ENCODE peak calls at places on chromosome 1, in four cellular contexts. A is nucleus accumbens; Z is WERI-Rb-1; B is stimulated activated CD4-positive, alpha-beta T cell treated with anti-CD3 and anti-CD28 coated beads, Interleukin-2, amount 100 ng/mL, for 24 hours. I is an unnamed sample.

GRCh38 chr1:42259059-42259738 is 75.8 kb downstream of the FOXJ3 start:
- DNase-seq in A (peak), Z (no peak), B (no peak), I (peak)

GRCh38 chr1:7121622-7121988 is 336.4 kb downstream of the CAMTA1 start:
- DNase-seq in A (peak), Z (no peak), B (no peak), I (peak)

GRCh38 chr1:21869620-21870121 is 57.6 kb downstream of the LDLRAD2 start:
- DNase-seq in A (peak), Z (no peak), B (no peak), I (peak)

GRCh38 chr1:98403981-98404380 is 257.5 kb upstream of the SNX7 start:
- DNase-seq in A (no peak), Z (no peak), B (no peak), I (no peak)

GRCh38 chr1:208162903-208163302 is 81.3 kb downstream of the PLXNA2 start:
- DNase-seq in A (no peak), Z (no peak), B (no peak), I (no peak)

GRCh38 chr1:224503161-224504118 is 68.8 kb upstream of the WDR26 start:
- DNase-seq in A (peak), Z (peak), B (peak), I (peak)

GRCh38 chr1:158998781-158999161 is 10.9 kb upstream of the IFI16 start:
- DNase-seq in A (peak), Z (peak), B (no peak), I (peak)

GRCh38 chr1:247411583-247412295 is 4.2 kb upstream of the NLRP3 start:
- DNase-seq in A (no peak), Z (no peak), B (no peak), I (no peak)

GRCh38 chr1:155063550-155064108 is at the start of gene EFNA4:
- DNase-seq in A (peak), Z (peak), B (peak), I (no peak)

GRCh38 chr1:41498809-41499208 is 14.3 kb upstream of the EDN2 start:
- DNase-seq in A (no peak), Z (no peak), B (no peak), I (no peak)

GRCh38 chr1:246065592-246065991 is 441.5 kb downstream of the SMYD3 start:
- DNase-seq in A (no peak), Z (no peak), B (no peak), I (no peak)

GRCh38 chr1:69645477-69645876 is 77.8 kb downstream of the LRRC7 start:
- DNase-seq in A (no peak), Z (no peak), B (no peak), I (no peak)

GRCh38 chr1:178121883-178122282 is 28.0 kb downstream of the RASAL2 start:
- DNase-seq in A (no peak), Z (no peak), B (no peak), I (no peak)

GRCh38 chr1:101907264-101907663 is 89.5 kb downstream of the OLFM3 start:
- DNase-seq in A (no peak), Z (no peak), B (no peak), I (no peak)

GRCh38 chr1:217917277-217917887 is 286.2 kb downstream of the SPATA17 start:
- DNase-seq in A (no peak), Z (no peak), B (no peak), I (no peak)

GRCh38 chr1:40868051-40868723 is 6.0 kb upstream of the CITED4 start:
- DNase-seq in A (no peak), Z (no peak), B (no peak), I (no peak)

GRCh38 chr1:247291835-247292561 is 36.1 kb downstream of the VN1R5 start:
- DNase-seq in A (no peak), Z (no peak), B (no peak), I (no peak)

GRCh38 chr1:68198752-68199151 is 33.6 kb downstream of the WLS start:
- DNase-seq in A (no peak), Z (no peak), B (no peak), I (no peak)

I was measured in putamen.